ENCODE peak calls at places on chromosome 5, in seven cellular contexts. One of them, this sample, is unnamed.

GRCh38 chr5:142540774-142541466 is 145.0 kb downstream of the FGF1 start:
- DNase-seq in GM20000: no peak
- DNase-seq in choroid plexus epithelial cell: peak
- DNase-seq in GM06990: no peak
- DNase-seq in osteocyte: no peak
- DNase-seq in Calu3: no peak
- DNase-seq in A673: peak
- DNase-seq in this sample: no peak

GRCh38 chr5:80164799-80165198 is 91.0 kb downstream of the SERINC5 start:
- DNase-seq in GM20000: no peak
- DNase-seq in choroid plexus epithelial cell: no peak
- DNase-seq in GM06990: no peak
- DNase-seq in osteocyte: no peak
- DNase-seq in Calu3: no peak
- DNase-seq in A673: no peak
- DNase-seq in this sample: no peak

GRCh38 chr5:125056641-125057345 is 310.4 kb upstream of the ZNF608 start:
- DNase-seq in GM20000: no peak
- DNase-seq in choroid plexus epithelial cell: no peak
- DNase-seq in GM06990: no peak
- DNase-seq in osteocyte: no peak
- DNase-seq in Calu3: no peak
- DNase-seq in A673: no peak
- DNase-seq in this sample: no peak

GRCh38 chr5:132372122-132372521 is 2.6 kb downstream of the SLC22A5 start:
- DNase-seq in GM20000: no peak
- DNase-seq in choroid plexus epithelial cell: no peak
- DNase-seq in GM06990: no peak
- DNase-seq in osteocyte: no peak
- DNase-seq in Calu3: no peak
- DNase-seq in A673: no peak
- DNase-seq in this sample: no peak

GRCh38 chr5:38718874-38719391 is 126.9 kb upstream of the OSMR start:
- DNase-seq in GM20000: no peak
- DNase-seq in choroid plexus epithelial cell: peak
- DNase-seq in GM06990: no peak
- DNase-seq in osteocyte: no peak
- DNase-seq in Calu3: no peak
- DNase-seq in A673: peak
- DNase-seq in this sample: no peak

GRCh38 chr5:41835625-41836024 is 34.6 kb downstream of the OXCT1 start:
- DNase-seq in GM20000: no peak
- DNase-seq in choroid plexus epithelial cell: peak
- DNase-seq in GM06990: no peak
- DNase-seq in osteocyte: peak
- DNase-seq in Calu3: peak
- DNase-seq in A673: peak
- DNase-seq in this sample: no peak

GRCh38 chr5:37580106-37580505 is 201.0 kb downstream of the WDR70 start:
- DNase-seq in GM20000: no peak
- DNase-seq in choroid plexus epithelial cell: no peak
- DNase-seq in GM06990: no peak
- DNase-seq in osteocyte: no peak
- DNase-seq in Calu3: no peak
- DNase-seq in A673: no peak
- DNase-seq in this sample: no peak

GRCh38 chr5:74360535-74361210 is 279.9 kb downstream of the ENC1 start:
- DNase-seq in GM20000: no peak
- DNase-seq in choroid plexus epithelial cell: no peak
- DNase-seq in GM06990: no peak
- DNase-seq in osteocyte: peak
- DNase-seq in Calu3: no peak
- DNase-seq in A673: peak
- DNase-seq in this sample: no peak

GRCh38 chr5:122942164-122942914 is 94.2 kb downstream of the PPIC start:
- DNase-seq in GM20000: no peak
- DNase-seq in choroid plexus epithelial cell: peak
- DNase-seq in GM06990: no peak
- DNase-seq in osteocyte: no peak
- DNase-seq in Calu3: no peak
- DNase-seq in A673: peak
- DNase-seq in this sample: no peak

GRCh38 chr5:137617806-137618205 is 118.1 kb downstream of the KLHL3 start:
- DNase-seq in GM20000: no peak
- DNase-seq in choroid plexus epithelial cell: peak
- DNase-seq in GM06990: no peak
- DNase-seq in osteocyte: no peak
- DNase-seq in Calu3: no peak
- DNase-seq in A673: no peak
- DNase-seq in this sample: no peak

GRCh38 chr5:132000677-132001453 is 10.6 kb downstream of the ACSL6 start:
- DNase-seq in GM20000: no peak
- DNase-seq in choroid plexus epithelial cell: no peak
- DNase-seq in GM06990: no peak
- DNase-seq in osteocyte: no peak
- DNase-seq in Calu3: no peak
- DNase-seq in A673: no peak
- DNase-seq in this sample: no peak

GRCh38 chr5:126369995-126370731 is 53.0 kb upstream of the GRAMD2B start:
- DNase-seq in GM20000: no peak
- DNase-seq in choroid plexus epithelial cell: peak
- DNase-seq in GM06990: no peak
- DNase-seq in osteocyte: no peak
- DNase-seq in Calu3: peak
- DNase-seq in A673: no peak
- DNase-seq in this sample: no peak

GRCh38 chr5:139680368-139681111 is 32.4 kb downstream of the CXXC5 start:
- DNase-seq in GM20000: no peak
- DNase-seq in choroid plexus epithelial cell: no peak
- DNase-seq in GM06990: no peak
- DNase-seq in osteocyte: no peak
- DNase-seq in Calu3: no peak
- DNase-seq in A673: no peak
- DNase-seq in this sample: no peak

GRCh38 chr5:74543162-74543995 is 97.1 kb downstream of the ENC1 start:
- DNase-seq in GM20000: no peak
- DNase-seq in choroid plexus epithelial cell: peak
- DNase-seq in GM06990: no peak
- DNase-seq in osteocyte: no peak
- DNase-seq in Calu3: peak
- DNase-seq in A673: peak
- DNase-seq in this sample: no peak

GRCh38 chr5:64947031-64947430 is 178.3 kb downstream of the CWC27 start:
- DNase-seq in GM20000: no peak
- DNase-seq in choroid plexus epithelial cell: peak
- DNase-seq in GM06990: no peak
- DNase-seq in osteocyte: no peak
- DNase-seq in Calu3: peak
- DNase-seq in A673: peak
- DNase-seq in this sample: no peak

DNA sequence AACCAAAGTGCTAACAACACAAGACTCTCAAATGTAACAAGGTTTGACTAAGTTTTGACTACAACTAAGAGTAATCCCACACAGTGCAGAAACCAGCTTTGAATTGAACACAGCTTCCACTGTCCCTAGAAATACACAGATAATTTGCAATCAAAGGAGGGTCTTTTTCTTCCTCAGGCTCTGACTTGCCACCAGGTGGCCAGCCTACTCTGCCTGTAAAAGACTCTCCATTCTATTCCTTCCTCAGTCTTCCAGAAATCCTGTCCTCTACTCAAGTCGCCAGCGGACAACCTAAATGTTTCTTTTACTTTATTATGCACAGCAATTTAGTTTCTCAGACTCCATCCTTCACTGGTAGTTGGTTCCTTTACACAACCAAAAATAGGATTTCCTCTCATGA is 32.2 kb upstream of the MCTP1 start:
- DNase-seq in GM20000: no peak
- DNase-seq in choroid plexus epithelial cell: no peak
- DNase-seq in GM06990: no peak
- DNase-seq in osteocyte: no peak
- DNase-seq in Calu3: no peak
- DNase-seq in A673: no peak
- DNase-seq in this sample: no peak
- TF ChIP-seq CTCF in GM20000: no peak
- TF ChIP-seq CTCF in choroid plexus epithelial cell: peak
- TF ChIP-seq CTCF in GM06990: no peak
- TF ChIP-seq CTCF in osteocyte: peak
- TF ChIP-seq CTCF in Calu3: peak
- TF ChIP-seq CTCF in A673: peak
- TF ChIP-seq CTCF in this sample: no peak

DNA sequence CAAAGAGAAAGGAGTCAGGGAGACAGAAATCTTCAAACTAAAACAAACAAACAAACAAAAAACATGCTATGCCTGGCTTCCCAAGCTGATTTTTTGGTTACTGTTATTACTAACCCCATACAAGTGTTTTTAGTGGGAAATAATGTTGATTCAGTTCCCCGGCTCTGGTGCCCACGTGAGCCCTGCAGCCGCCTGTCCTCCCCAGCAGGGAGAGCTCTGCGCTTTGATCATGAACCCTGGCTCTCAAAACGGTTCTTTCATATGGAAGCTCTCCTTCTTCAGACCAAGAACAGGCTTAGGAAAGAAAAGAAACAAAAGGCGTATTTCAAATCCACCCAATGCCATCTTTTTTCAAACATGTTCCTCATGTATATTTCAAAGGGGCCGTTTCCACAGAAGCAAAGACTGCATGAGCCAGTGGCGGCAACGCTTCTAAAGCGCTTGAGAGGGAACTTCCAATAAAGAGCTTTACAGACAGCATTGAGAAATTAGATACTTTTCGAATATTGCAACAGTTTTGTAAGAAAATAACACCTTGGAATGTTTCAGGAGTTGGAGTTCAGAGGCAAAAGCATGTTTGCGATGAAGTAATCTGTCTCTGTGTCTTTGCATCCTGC is 74.8 kb downstream of the ICE1 start:
- DNase-seq in GM20000: peak
- DNase-seq in choroid plexus epithelial cell: peak
- DNase-seq in GM06990: no peak
- DNase-seq in osteocyte: no peak
- DNase-seq in Calu3: peak
- DNase-seq in A673: peak
- DNase-seq in this sample: no peak
- TF ChIP-seq CTCF in GM20000: peak
- TF ChIP-seq CTCF in choroid plexus epithelial cell: peak
- TF ChIP-seq CTCF in GM06990: peak
- TF ChIP-seq CTCF in osteocyte: peak
- TF ChIP-seq CTCF in Calu3: peak
- TF ChIP-seq CTCF in A673: peak
- TF ChIP-seq CTCF in this sample: no peak

DNA sequence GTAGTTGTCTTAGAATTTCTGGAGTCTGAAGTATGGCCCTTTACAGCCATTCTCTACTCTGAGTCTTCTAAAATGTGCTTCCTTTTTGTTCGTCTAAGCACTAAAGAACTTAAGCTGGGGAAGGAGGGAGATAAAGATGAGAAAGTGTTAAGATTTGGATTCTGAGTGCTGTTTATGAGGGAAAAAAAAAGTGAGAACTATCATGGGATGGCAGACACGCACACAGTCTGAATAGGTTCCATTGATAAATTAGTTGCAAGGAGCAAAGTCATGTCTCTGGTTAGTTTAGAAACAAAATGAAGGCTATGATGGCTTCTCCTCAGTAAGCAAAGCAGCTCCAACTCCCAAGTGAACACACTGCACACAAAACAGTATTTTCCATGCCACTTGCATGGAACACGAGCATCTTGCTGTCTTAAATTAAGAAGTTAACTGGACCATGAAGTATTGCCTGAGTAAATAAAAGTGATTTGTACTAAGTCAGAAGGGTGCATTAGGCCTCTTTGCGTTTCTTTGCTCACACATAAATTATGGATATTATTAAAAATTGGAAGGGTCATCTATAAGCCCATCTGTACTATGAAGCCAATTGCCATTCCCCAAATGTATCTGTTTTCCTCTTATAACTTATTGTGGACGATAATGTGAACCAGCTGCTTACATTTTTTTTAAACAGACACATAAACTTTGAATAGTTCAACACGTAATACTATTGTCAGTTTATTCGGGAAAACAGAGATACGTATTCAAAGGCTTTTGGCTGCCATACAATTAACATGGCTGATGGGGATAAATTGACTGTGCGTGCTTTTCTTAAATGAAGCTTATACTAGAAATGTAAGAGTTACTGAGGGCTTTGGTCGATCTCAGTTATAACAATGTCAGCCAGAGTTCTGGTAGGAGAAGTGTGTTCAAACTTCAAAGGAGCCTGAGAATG is 199.4 kb downstream of the SGCD start:
- DNase-seq in GM20000: no peak
- DNase-seq in choroid plexus epithelial cell: no peak
- DNase-seq in GM06990: no peak
- DNase-seq in osteocyte: no peak
- DNase-seq in Calu3: no peak
- DNase-seq in A673: no peak
- DNase-seq in this sample: no peak
- TF ChIP-seq CTCF in GM20000: no peak
- TF ChIP-seq CTCF in choroid plexus epithelial cell: no peak
- TF ChIP-seq CTCF in GM06990: no peak
- TF ChIP-seq CTCF in osteocyte: no peak
- TF ChIP-seq CTCF in Calu3: no peak
- TF ChIP-seq CTCF in A673: no peak
- TF ChIP-seq CTCF in this sample: no peak

DNA sequence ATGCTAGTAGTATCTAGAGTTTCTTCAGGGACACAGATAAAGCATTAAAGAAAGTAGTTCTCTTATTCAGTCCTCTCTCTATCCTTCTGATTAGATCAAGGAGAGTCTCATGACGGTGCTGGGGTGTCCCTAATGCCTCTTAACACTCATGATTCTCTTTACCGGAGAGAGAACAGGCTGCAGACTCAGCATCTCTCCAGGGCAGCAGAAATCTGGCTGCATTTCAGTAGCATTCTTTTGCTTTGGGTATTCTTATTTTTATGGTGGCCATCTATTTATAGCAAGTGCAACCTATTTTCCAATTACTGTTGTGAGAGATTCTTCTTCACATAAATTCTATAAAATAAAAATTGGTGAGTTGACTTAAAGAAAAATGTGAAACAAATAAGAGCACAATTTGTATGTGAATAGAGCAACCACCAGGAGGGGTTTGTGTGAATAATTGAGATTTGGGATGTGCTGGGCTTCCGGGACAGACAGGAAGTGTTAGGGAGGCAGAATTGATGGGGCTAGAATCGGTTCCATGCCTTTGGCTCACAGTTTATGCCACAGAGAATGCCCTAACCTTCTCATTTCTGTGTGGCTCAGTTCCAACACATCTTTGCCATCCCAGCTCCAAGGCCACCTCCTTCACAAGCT is 23.8 kb upstream of the BOD1 start:
- DNase-seq in GM20000: no peak
- DNase-seq in choroid plexus epithelial cell: peak
- DNase-seq in GM06990: no peak
- DNase-seq in osteocyte: no peak
- DNase-seq in Calu3: no peak
- DNase-seq in A673: no peak
- DNase-seq in this sample: no peak
- TF ChIP-seq CTCF in GM20000: no peak
- TF ChIP-seq CTCF in choroid plexus epithelial cell: peak
- TF ChIP-seq CTCF in GM06990: no peak
- TF ChIP-seq CTCF in osteocyte: peak
- TF ChIP-seq CTCF in Calu3: no peak
- TF ChIP-seq CTCF in A673: no peak
- TF ChIP-seq CTCF in this sample: no peak